ENCODE peak calls at places on chromosome 6, in five cellular contexts. N, X, B, U and O are unnamed samples.

GRCh38 chr6:158259845-158260244 is 52.4 kb upstream of the TULP4 start:
- DNase-seq in N (no peak), X (no peak), B (no peak), U (no peak), O (no peak)

GRCh38 chr6:139981810-139982550 is 607.5 kb upstream of the CITED2 start:
- DNase-seq in N (peak), X (peak), B (peak), U (no peak), O (peak)

GRCh38 chr6:122130026-122130348 is 269.5 kb upstream of the HSF2 start:
- DNase-seq in N (no peak), X (no peak), B (no peak), U (no peak), O (no peak)

GRCh38 chr6:123994891-123995635 is 191.4 kb downstream of the NKAIN2 start:
- DNase-seq in N (no peak), X (no peak), B (peak), U (no peak), O (no peak)

GRCh38 chr6:149250982-149251381 is 66.5 kb upstream of the TAB2 start:
- DNase-seq in N (no peak), X (no peak), B (no peak), U (no peak), O (no peak)

GRCh38 chr6:132960720-132961119 is 146.4 kb downstream of the RPS12 start:
- DNase-seq in N (no peak), X (no peak), B (no peak), U (no peak), O (no peak)

GRCh38 chr6:80641591-80641990 is 535.1 kb downstream of the BCKDHB start:
- DNase-seq in N (no peak), X (no peak), B (no peak), U (no peak), O (peak)

GRCh38 chr6:53048431-53049195 is 16.6 kb upstream of the FBXO9 start:
- DNase-seq in N (peak), X (no peak), B (no peak), U (no peak), O (peak)

GRCh38 chr6:142408409-142408808 is 106.6 kb downstream of the ADGRG6 start:
- DNase-seq in N (no peak), X (no peak), B (no peak), U (no peak), O (no peak)